ENCODE peak calls at places on chromosomes 3 and 15, in six cellular contexts. One of them, this sample, is unnamed.

GRCh38 chr3:38097446-38098375 is 39.2 kb downstream of the ACAA1 start:
- DNase-seq in amygdala: no peak
- DNase-seq in AG08395: no peak
- DNase-seq in activated CD4-positive, alpha-beta T cell treated with anti-CD3 and anti-CD28 coated beads, Interleukin-2, amount 50 U/mL, for 4 hours: no peak
- DNase-seq in CD4-positive, CD25-positive, alpha-beta regulatory T cell: no peak
- DNase-seq in T1000: no peak
- DNase-seq in this sample: no peak

GRCh38 chr3:27681249-27681748 is 40.8 kb downstream of the EOMES start:
- DNase-seq in amygdala: no peak
- DNase-seq in AG08395: peak; percentile 70
- DNase-seq in activated CD4-positive, alpha-beta T cell treated with anti-CD3 and anti-CD28 coated beads, Interleukin-2, amount 50 U/mL, for 4 hours: peak; percentile 10
- DNase-seq in CD4-positive, CD25-positive, alpha-beta regulatory T cell: peak; percentile 23
- DNase-seq in T1000: peak; percentile 54
- DNase-seq in this sample: no peak

GRCh38 chr15:72340366-72340765 is 20.4 kb upstream of the CELF6 start:
- DNase-seq in amygdala: no peak
- DNase-seq in AG08395: no peak
- DNase-seq in activated CD4-positive, alpha-beta T cell treated with anti-CD3 and anti-CD28 coated beads, Interleukin-2, amount 50 U/mL, for 4 hours: no peak
- DNase-seq in CD4-positive, CD25-positive, alpha-beta regulatory T cell: no peak
- DNase-seq in T1000: no peak
- DNase-seq in this sample: no peak

GRCh38 chr15:41930221-41930866 is 36.5 kb upstream of the SPTBN5 start:
- DNase-seq in amygdala: no peak
- DNase-seq in AG08395: peak; percentile 97
- DNase-seq in activated CD4-positive, alpha-beta T cell treated with anti-CD3 and anti-CD28 coated beads, Interleukin-2, amount 50 U/mL, for 4 hours: no peak
- DNase-seq in CD4-positive, CD25-positive, alpha-beta regulatory T cell: no peak
- DNase-seq in T1000: peak; percentile 74
- DNase-seq in this sample: no peak

GRCh38 chr15:78065284-78065872 is 12.1 kb downstream of the TBC1D2B start:
- DNase-seq in amygdala: no peak
- DNase-seq in AG08395: peak; percentile 96
- DNase-seq in activated CD4-positive, alpha-beta T cell treated with anti-CD3 and anti-CD28 coated beads, Interleukin-2, amount 50 U/mL, for 4 hours: no peak
- DNase-seq in CD4-positive, CD25-positive, alpha-beta regulatory T cell: no peak
- DNase-seq in T1000: peak; percentile 67
- DNase-seq in this sample: no peak

GRCh38 chr3:146142757-146143156 is 18.2 kb downstream of the PLOD2 start:
- DNase-seq in amygdala: no peak
- DNase-seq in AG08395: peak; percentile 43
- DNase-seq in activated CD4-positive, alpha-beta T cell treated with anti-CD3 and anti-CD28 coated beads, Interleukin-2, amount 50 U/mL, for 4 hours: no peak
- DNase-seq in CD4-positive, CD25-positive, alpha-beta regulatory T cell: no peak
- DNase-seq in T1000: no peak
- DNase-seq in this sample: no peak

GRCh38 chr3:177069514-177070329 is 127.6 kb downstream of the TBL1XR1 start:
- DNase-seq in amygdala: no peak
- DNase-seq in AG08395: peak; percentile 24
- DNase-seq in activated CD4-positive, alpha-beta T cell treated with anti-CD3 and anti-CD28 coated beads, Interleukin-2, amount 50 U/mL, for 4 hours: no peak
- DNase-seq in CD4-positive, CD25-positive, alpha-beta regulatory T cell: no peak
- DNase-seq in T1000: no peak
- DNase-seq in this sample: no peak

GRCh38 chr15:92617197-92618037 is 38.2 kb downstream of the FAM174B start:
- DNase-seq in amygdala: no peak
- DNase-seq in AG08395: peak; percentile 52
- DNase-seq in activated CD4-positive, alpha-beta T cell treated with anti-CD3 and anti-CD28 coated beads, Interleukin-2, amount 50 U/mL, for 4 hours: no peak
- DNase-seq in CD4-positive, CD25-positive, alpha-beta regulatory T cell: no peak
- DNase-seq in T1000: no peak
- DNase-seq in this sample: no peak

GRCh38 chr3:23653647-23654525 is 151.9 kb upstream of the UBE2E1 start:
- DNase-seq in amygdala: no peak
- DNase-seq in AG08395: no peak
- DNase-seq in activated CD4-positive, alpha-beta T cell treated with anti-CD3 and anti-CD28 coated beads, Interleukin-2, amount 50 U/mL, for 4 hours: no peak
- DNase-seq in CD4-positive, CD25-positive, alpha-beta regulatory T cell: no peak
- DNase-seq in T1000: no peak
- DNase-seq in this sample: no peak

GRCh38 chr3:16548721-16549120 is 35.2 kb upstream of the RFTN1 start:
- DNase-seq in amygdala: no peak
- DNase-seq in AG08395: peak; percentile 25
- DNase-seq in activated CD4-positive, alpha-beta T cell treated with anti-CD3 and anti-CD28 coated beads, Interleukin-2, amount 50 U/mL, for 4 hours: no peak
- DNase-seq in CD4-positive, CD25-positive, alpha-beta regulatory T cell: no peak
- DNase-seq in T1000: no peak
- DNase-seq in this sample: no peak

GRCh38 chr3:152466784-152467183 is 198.1 kb downstream of the MBNL1 start:
- DNase-seq in amygdala: no peak
- DNase-seq in AG08395: peak; percentile 69
- DNase-seq in activated CD4-positive, alpha-beta T cell treated with anti-CD3 and anti-CD28 coated beads, Interleukin-2, amount 50 U/mL, for 4 hours: no peak
- DNase-seq in CD4-positive, CD25-positive, alpha-beta regulatory T cell: no peak
- DNase-seq in T1000: no peak
- DNase-seq in this sample: no peak

GRCh38 chr3:45207471-45207870 is 18.6 kb downstream of the TMEM158 start:
- DNase-seq in amygdala: no peak
- DNase-seq in AG08395: no peak
- DNase-seq in activated CD4-positive, alpha-beta T cell treated with anti-CD3 and anti-CD28 coated beads, Interleukin-2, amount 50 U/mL, for 4 hours: no peak
- DNase-seq in CD4-positive, CD25-positive, alpha-beta regulatory T cell: no peak
- DNase-seq in T1000: no peak
- DNase-seq in this sample: no peak

GRCh38 chr3:37096292-37096691 is 78.1 kb downstream of the LRRFIP2 start:
- DNase-seq in amygdala: no peak
- DNase-seq in AG08395: peak; percentile 56
- DNase-seq in activated CD4-positive, alpha-beta T cell treated with anti-CD3 and anti-CD28 coated beads, Interleukin-2, amount 50 U/mL, for 4 hours: no peak
- DNase-seq in CD4-positive, CD25-positive, alpha-beta regulatory T cell: no peak
- DNase-seq in T1000: no peak
- DNase-seq in this sample: no peak

This sample was measured in H1.